ENCODE peak calls at places on chromosomes 11 and 22, in ten cellular contexts. One of them, this sample, is unnamed.

GRCh38 chr11:10975287-10975721 is 117.5 kb upstream of the ZBED5 start:
- DNase-seq in foreskin fibroblast: no peak
- DNase-seq in endothelial cell of umbilical vein: no peak
- DNase-seq in suprapubic skin: no peak
- DNase-seq in RWPE1: no peak
- DNase-seq in GM13977: no peak
- DNase-seq in kidney: no peak
- DNase-seq in body of pancreas: no peak
- DNase-seq in activated CD8-positive, alpha-beta T cell treated with anti-CD3 and anti-CD28 coated beads for 36 hours: no peak
- DNase-seq in endodermal cell: no peak
- DNase-seq in this sample: peak; percentile 66

GRCh38 chr22:22810018-22810427 is 77.6 kb upstream of the IGLL5 start:
- DNase-seq in body of pancreas: peak; percentile 66
- DNase-seq in kidney: peak; percentile 72
- DNase-seq in endodermal cell: peak; percentile 89
- DNase-seq in suprapubic skin: no peak
- DNase-seq in RWPE1: no peak
- DNase-seq in activated CD8-positive, alpha-beta T cell treated with anti-CD3 and anti-CD28 coated beads for 36 hours: peak; percentile 72
- DNase-seq in GM13977: peak; percentile 19
- DNase-seq in endothelial cell of umbilical vein: peak; percentile 7
- DNase-seq in foreskin fibroblast: peak; percentile 68
- DNase-seq in this sample: no peak

GRCh38 chr11:35065566-35065965 is 73.4 kb upstream of the CD44 start:
- DNase-seq in body of pancreas: no peak
- DNase-seq in endodermal cell: no peak
- DNase-seq in RWPE1: no peak
- DNase-seq in suprapubic skin: no peak
- DNase-seq in GM13977: no peak
- DNase-seq in activated CD8-positive, alpha-beta T cell treated with anti-CD3 and anti-CD28 coated beads for 36 hours: no peak
- DNase-seq in kidney: no peak
- DNase-seq in foreskin fibroblast: peak; percentile 60
- DNase-seq in endothelial cell of umbilical vein: no peak
- DNase-seq in this sample: peak; percentile 56

GRCh38 chr22:49867303-49868250 is 13.9 kb downstream of the ZBED4 start:
- DNase-seq in suprapubic skin: no peak
- DNase-seq in endothelial cell of umbilical vein: no peak
- DNase-seq in GM13977: no peak
- DNase-seq in activated CD8-positive, alpha-beta T cell treated with anti-CD3 and anti-CD28 coated beads for 36 hours: no peak
- DNase-seq in endodermal cell: no peak
- DNase-seq in body of pancreas: no peak
- DNase-seq in foreskin fibroblast: no peak
- DNase-seq in kidney: no peak
- DNase-seq in RWPE1: no peak
- DNase-seq in this sample: no peak

GRCh38 chr11:47943721-47944554 is 36.4 kb upstream of the PTPRJ start:
- DNase-seq in endothelial cell of umbilical vein: no peak
- DNase-seq in suprapubic skin: no peak
- DNase-seq in activated CD8-positive, alpha-beta T cell treated with anti-CD3 and anti-CD28 coated beads for 36 hours: no peak
- DNase-seq in body of pancreas: no peak
- DNase-seq in endodermal cell: peak; percentile 85
- DNase-seq in RWPE1: no peak
- DNase-seq in foreskin fibroblast: no peak
- DNase-seq in GM13977: no peak
- DNase-seq in kidney: no peak
- DNase-seq in this sample: no peak

GRCh38 chr11:18721576-18722292 is 4.3 kb downstream of the IGSF22 start:
- DNase-seq in endothelial cell of umbilical vein: peak; percentile 51
- DNase-seq in body of pancreas: peak; percentile 44
- DNase-seq in kidney: peak; percentile 85
- DNase-seq in GM13977: peak; percentile 71
- DNase-seq in endodermal cell: peak; percentile 92
- DNase-seq in foreskin fibroblast: peak; percentile 67
- DNase-seq in suprapubic skin: no peak
- DNase-seq in RWPE1: peak; percentile 28
- DNase-seq in activated CD8-positive, alpha-beta T cell treated with anti-CD3 and anti-CD28 coated beads for 36 hours: peak; percentile 71
- DNase-seq in this sample: peak; percentile 37

GRCh38 chr22:24758164-24758799 is 16.2 kb downstream of the PIWIL3 start:
- DNase-seq in body of pancreas: peak; percentile 66
- DNase-seq in endothelial cell of umbilical vein: peak; percentile 70
- DNase-seq in foreskin fibroblast: peak; percentile 74
- DNase-seq in GM13977: peak; percentile 62
- DNase-seq in endodermal cell: peak; percentile 79
- DNase-seq in kidney: no peak
- DNase-seq in RWPE1: peak; percentile 18
- DNase-seq in activated CD8-positive, alpha-beta T cell treated with anti-CD3 and anti-CD28 coated beads for 36 hours: peak; percentile 78
- DNase-seq in suprapubic skin: no peak
- DNase-seq in this sample: peak; percentile 74

GRCh38 chr11:1207451-1208360 is 15.2 kb upstream of the MUC5B start:
- DNase-seq in suprapubic skin: peak; percentile 48
- DNase-seq in body of pancreas: peak; percentile 9
- DNase-seq in foreskin fibroblast: no peak
- DNase-seq in RWPE1: no peak
- DNase-seq in endodermal cell: no peak
- DNase-seq in endothelial cell of umbilical vein: no peak
- DNase-seq in kidney: peak; percentile 63
- DNase-seq in GM13977: no peak
- DNase-seq in activated CD8-positive, alpha-beta T cell treated with anti-CD3 and anti-CD28 coated beads for 36 hours: no peak
- DNase-seq in this sample: no peak

GRCh38 chr22:48811885-48812284 is 1015.8 kb downstream of the BRD1 start:
- DNase-seq in suprapubic skin: no peak
- DNase-seq in kidney: no peak
- DNase-seq in activated CD8-positive, alpha-beta T cell treated with anti-CD3 and anti-CD28 coated beads for 36 hours: no peak
- DNase-seq in endothelial cell of umbilical vein: no peak
- DNase-seq in GM13977: no peak
- DNase-seq in body of pancreas: no peak
- DNase-seq in RWPE1: no peak
- DNase-seq in foreskin fibroblast: no peak
- DNase-seq in endodermal cell: no peak
- DNase-seq in this sample: no peak

DNA sequence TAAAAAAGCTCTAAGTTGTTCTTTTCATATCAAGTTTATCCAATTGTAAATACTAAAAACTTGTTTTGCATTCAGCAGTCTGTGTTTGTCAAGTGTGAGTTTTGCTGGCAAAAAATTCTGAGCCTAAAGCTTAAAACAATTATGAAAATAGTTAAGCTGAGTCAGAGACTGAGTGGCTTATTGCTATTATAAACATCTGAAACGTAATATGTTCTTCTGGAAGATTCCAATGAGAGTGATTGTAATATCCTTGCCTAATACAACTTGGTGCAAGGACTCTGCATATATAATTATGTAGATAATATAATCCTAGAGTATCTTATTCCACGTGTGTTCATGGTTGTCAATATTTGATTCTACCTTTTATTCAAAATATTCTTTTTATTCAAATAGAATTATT is 14.1 kb upstream of the NUP50 start:
- DNase-seq in GM13977: no peak
- DNase-seq in foreskin fibroblast: peak; percentile 62
- DNase-seq in endodermal cell: no peak
- DNase-seq in kidney: no peak
- DNase-seq in body of pancreas: no peak
- DNase-seq in RWPE1: no peak
- DNase-seq in endothelial cell of umbilical vein: no peak
- DNase-seq in activated CD8-positive, alpha-beta T cell treated with anti-CD3 and anti-CD28 coated beads for 36 hours: no peak
- DNase-seq in suprapubic skin: no peak
- DNase-seq in this sample: peak; percentile 28
- TF ChIP-seq CTCF in GM13977: no peak
- TF ChIP-seq CTCF in foreskin fibroblast: no peak
- TF ChIP-seq CTCF in endodermal cell: no peak
- TF ChIP-seq CTCF in kidney: no peak
- TF ChIP-seq CTCF in body of pancreas: no peak
- TF ChIP-seq CTCF in RWPE1: no peak
- TF ChIP-seq CTCF in endothelial cell of umbilical vein: no peak
- TF ChIP-seq CTCF in activated CD8-positive, alpha-beta T cell treated with anti-CD3 and anti-CD28 coated beads for 36 hours: no peak
- TF ChIP-seq CTCF in suprapubic skin: no peak
- TF ChIP-seq CTCF in this sample: no peak

GRCh38 chr11:46520971-46521745 is 72.7 kb downstream of the AMBRA1 start:
- DNase-seq in body of pancreas: no peak
- DNase-seq in activated CD8-positive, alpha-beta T cell treated with anti-CD3 and anti-CD28 coated beads for 36 hours: no peak
- DNase-seq in endodermal cell: peak; percentile 52
- DNase-seq in foreskin fibroblast: peak; percentile 69
- DNase-seq in kidney: no peak
- DNase-seq in endothelial cell of umbilical vein: peak; percentile 62
- DNase-seq in suprapubic skin: no peak
- DNase-seq in GM13977: no peak
- DNase-seq in RWPE1: peak; percentile 60
- DNase-seq in this sample: peak; percentile 51

GRCh38 chr11:46522682-46523281 is 71.0 kb downstream of the AMBRA1 start:
- DNase-seq in RWPE1: no peak
- DNase-seq in endodermal cell: no peak
- DNase-seq in body of pancreas: no peak
- DNase-seq in suprapubic skin: no peak
- DNase-seq in endothelial cell of umbilical vein: no peak
- DNase-seq in activated CD8-positive, alpha-beta T cell treated with anti-CD3 and anti-CD28 coated beads for 36 hours: no peak
- DNase-seq in kidney: no peak
- DNase-seq in foreskin fibroblast: no peak
- DNase-seq in GM13977: no peak
- DNase-seq in this sample: no peak

GRCh38 chr11:46523290-46523689 is 70.5 kb downstream of the AMBRA1 start:
- DNase-seq in GM13977: no peak
- DNase-seq in body of pancreas: no peak
- DNase-seq in activated CD8-positive, alpha-beta T cell treated with anti-CD3 and anti-CD28 coated beads for 36 hours: no peak
- DNase-seq in endodermal cell: no peak
- DNase-seq in RWPE1: no peak
- DNase-seq in kidney: no peak
- DNase-seq in suprapubic skin: no peak
- DNase-seq in foreskin fibroblast: no peak
- DNase-seq in endothelial cell of umbilical vein: no peak
- DNase-seq in this sample: no peak

GRCh38 chr11:46524201-46524600 is 69.6 kb downstream of the AMBRA1 start:
- DNase-seq in RWPE1: no peak
- DNase-seq in endothelial cell of umbilical vein: no peak
- DNase-seq in body of pancreas: no peak
- DNase-seq in activated CD8-positive, alpha-beta T cell treated with anti-CD3 and anti-CD28 coated beads for 36 hours: no peak
- DNase-seq in foreskin fibroblast: no peak
- DNase-seq in suprapubic skin: no peak
- DNase-seq in endodermal cell: no peak
- DNase-seq in kidney: no peak
- DNase-seq in GM13977: no peak
- DNase-seq in this sample: no peak

GRCh38 chr11:46521947-46522681 is 71.7 kb downstream of the AMBRA1 start:
- DNase-seq in body of pancreas: no peak
- DNase-seq in suprapubic skin: no peak
- DNase-seq in endothelial cell of umbilical vein: no peak
- DNase-seq in GM13977: no peak
- DNase-seq in foreskin fibroblast: peak; percentile 41
- DNase-seq in activated CD8-positive, alpha-beta T cell treated with anti-CD3 and anti-CD28 coated beads for 36 hours: no peak
- DNase-seq in RWPE1: no peak
- DNase-seq in endodermal cell: no peak
- DNase-seq in kidney: no peak
- DNase-seq in this sample: peak; percentile 23
- TF ChIP-seq CTCF in body of pancreas: no peak
- TF ChIP-seq CTCF in suprapubic skin: no peak
- TF ChIP-seq CTCF in endothelial cell of umbilical vein: no peak
- TF ChIP-seq CTCF in GM13977: peak; percentile 41
- TF ChIP-seq CTCF in foreskin fibroblast: peak; percentile 21
- TF ChIP-seq CTCF in activated CD8-positive, alpha-beta T cell treated with anti-CD3 and anti-CD28 coated beads for 36 hours: peak; percentile 33
- TF ChIP-seq CTCF in RWPE1: no peak
- TF ChIP-seq CTCF in endodermal cell: peak; percentile 71
- TF ChIP-seq CTCF in kidney: no peak
- TF ChIP-seq CTCF in this sample: peak; percentile 39

DNA sequence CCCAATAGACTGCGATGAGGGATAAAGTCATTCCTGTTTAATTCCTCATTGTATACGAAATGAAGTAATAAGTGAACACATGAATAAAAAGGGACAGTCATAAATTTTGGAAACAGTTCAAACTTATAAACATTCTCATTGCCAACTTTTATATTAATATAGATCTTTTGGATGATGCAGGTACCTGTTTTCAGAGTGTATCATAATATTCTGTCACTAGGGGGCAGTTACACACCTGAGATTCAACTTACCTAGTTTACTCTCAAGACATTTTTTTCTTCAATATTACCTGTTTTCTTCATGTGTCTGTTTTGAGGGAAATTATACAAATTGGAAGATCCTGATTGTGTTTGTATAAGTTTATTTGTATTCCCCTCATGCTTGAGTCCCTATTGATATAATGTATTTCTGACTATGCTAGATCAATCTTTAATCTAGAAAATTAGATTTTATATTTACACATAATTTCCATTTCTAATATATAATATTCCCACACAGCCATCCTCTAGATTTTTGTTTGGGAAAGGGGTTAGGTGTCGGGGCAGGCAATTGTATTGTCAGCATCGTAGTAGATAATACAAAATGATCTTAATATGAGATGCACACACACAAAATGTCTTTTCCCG is 18.3 kb downstream of the FDX1 start:
- DNase-seq in suprapubic skin: no peak
- DNase-seq in kidney: no peak
- DNase-seq in RWPE1: no peak
- DNase-seq in endothelial cell of umbilical vein: peak; percentile 28
- DNase-seq in GM13977: no peak
- DNase-seq in activated CD8-positive, alpha-beta T cell treated with anti-CD3 and anti-CD28 coated beads for 36 hours: no peak
- DNase-seq in body of pancreas: no peak
- DNase-seq in foreskin fibroblast: no peak
- DNase-seq in endodermal cell: no peak
- DNase-seq in this sample: peak; percentile 28
- TF ChIP-seq CTCF in suprapubic skin: no peak
- TF ChIP-seq CTCF in kidney: peak; percentile 43
- TF ChIP-seq CTCF in RWPE1: peak; percentile 65
- TF ChIP-seq CTCF in endothelial cell of umbilical vein: no peak
- TF ChIP-seq CTCF in GM13977: peak; percentile 50
- TF ChIP-seq CTCF in activated CD8-positive, alpha-beta T cell treated with anti-CD3 and anti-CD28 coated beads for 36 hours: no peak
- TF ChIP-seq CTCF in body of pancreas: peak; percentile 46
- TF ChIP-seq CTCF in foreskin fibroblast: no peak
- TF ChIP-seq CTCF in endodermal cell: peak; percentile 81
- TF ChIP-seq CTCF in this sample: peak; percentile 38

GRCh38 chr22:31291403-31291715 is 929 bp downstream of the PIK3IP1 start:
- DNase-seq in GM13977: no peak
- DNase-seq in foreskin fibroblast: no peak
- DNase-seq in suprapubic skin: no peak
- DNase-seq in body of pancreas: no peak
- DNase-seq in RWPE1: no peak
- DNase-seq in kidney: no peak
- DNase-seq in endothelial cell of umbilical vein: no peak
- DNase-seq in endodermal cell: no peak
- DNase-seq in activated CD8-positive, alpha-beta T cell treated with anti-CD3 and anti-CD28 coated beads for 36 hours: no peak
- DNase-seq in this sample: no peak

GRCh38 chr22:31287818-31288495 is 4.3 kb downstream of the PIK3IP1 start:
- DNase-seq in body of pancreas: no peak
- DNase-seq in endodermal cell: no peak
- DNase-seq in kidney: no peak
- DNase-seq in endothelial cell of umbilical vein: no peak
- DNase-seq in RWPE1: no peak
- DNase-seq in suprapubic skin: no peak
- DNase-seq in foreskin fibroblast: no peak
- DNase-seq in activated CD8-positive, alpha-beta T cell treated with anti-CD3 and anti-CD28 coated beads for 36 hours: no peak
- DNase-seq in GM13977: peak; percentile 50
- DNase-seq in this sample: no peak

GRCh38 chr22:31290494-31291402 is 1.5 kb downstream of the PIK3IP1 start:
- DNase-seq in endodermal cell: peak; percentile 97
- DNase-seq in GM13977: peak; percentile 95
- DNase-seq in kidney: peak; percentile 98
- DNase-seq in endothelial cell of umbilical vein: peak; percentile 96
- DNase-seq in activated CD8-positive, alpha-beta T cell treated with anti-CD3 and anti-CD28 coated beads for 36 hours: peak; percentile 97
- DNase-seq in suprapubic skin: peak; percentile 97
- DNase-seq in RWPE1: peak; percentile 90
- DNase-seq in body of pancreas: peak; percentile 94
- DNase-seq in foreskin fibroblast: peak; percentile 95
- DNase-seq in this sample: peak; percentile 81

GRCh38 chr22:31288496-31289235 is 3.6 kb downstream of the PIK3IP1 start:
- DNase-seq in endothelial cell of umbilical vein: no peak
- DNase-seq in kidney: no peak
- DNase-seq in activated CD8-positive, alpha-beta T cell treated with anti-CD3 and anti-CD28 coated beads for 36 hours: no peak
- DNase-seq in endodermal cell: no peak
- DNase-seq in GM13977: no peak
- DNase-seq in RWPE1: no peak
- DNase-seq in suprapubic skin: no peak
- DNase-seq in foreskin fibroblast: no peak
- DNase-seq in body of pancreas: no peak
- DNase-seq in this sample: no peak

GRCh38 chr22:31289335-31289734 is 3.0 kb downstream of the PIK3IP1 start:
- DNase-seq in foreskin fibroblast: no peak
- DNase-seq in GM13977: no peak
- DNase-seq in activated CD8-positive, alpha-beta T cell treated with anti-CD3 and anti-CD28 coated beads for 36 hours: no peak
- DNase-seq in endothelial cell of umbilical vein: no peak
- DNase-seq in RWPE1: no peak
- DNase-seq in body of pancreas: no peak
- DNase-seq in endodermal cell: no peak
- DNase-seq in kidney: no peak
- DNase-seq in suprapubic skin: no peak
- DNase-seq in this sample: no peak
- TF ChIP-seq CTCF in foreskin fibroblast: no peak
- TF ChIP-seq CTCF in GM13977: no peak
- TF ChIP-seq CTCF in activated CD8-positive, alpha-beta T cell treated with anti-CD3 and anti-CD28 coated beads for 36 hours: no peak
- TF ChIP-seq CTCF in endothelial cell of umbilical vein: no peak
- TF ChIP-seq CTCF in RWPE1: no peak
- TF ChIP-seq CTCF in body of pancreas: no peak
- TF ChIP-seq CTCF in endodermal cell: no peak
- TF ChIP-seq CTCF in kidney: no peak
- TF ChIP-seq CTCF in suprapubic skin: no peak
- TF ChIP-seq CTCF in this sample: no peak